ENCODE peak calls at places on chromosomes 16 and 17, in eight cellular contexts. One of them, this sample, is unnamed.

GRCh38 chr17:65268832-65269231 is 131.7 kb downstream of the RGS9 start:
- DNase-seq in stimulated activated CD4-positive, alpha-beta T cell treated with anti-CD3 and anti-CD28 coated beads, Interleukin-2, amount 100 ng/mL, for 24 hours: no peak
- DNase-seq in EH: peak
- DNase-seq in psoas muscle: no peak
- DNase-seq in GM12891: no peak
- DNase-seq in NCI-H510A treated with DMSO at 0.1 percent for 48 hours: no peak
- DNase-seq in stimulated activated CD8-positive, alpha-beta memory T cell treated with anti-CD3 and anti-CD28 coated beads, Interleukin-4, amount 100 ng/mL, for 1 hour: no peak
- DNase-seq in neuronal stem cell: no peak
- DNase-seq in this sample: no peak

GRCh38 chr16:16861546-16861945 is 482.6 kb downstream of the NPIPA7 start:
- DNase-seq in neuronal stem cell: peak
- DNase-seq in NCI-H510A treated with DMSO at 0.1 percent for 48 hours: peak
- DNase-seq in psoas muscle: peak
- DNase-seq in stimulated activated CD8-positive, alpha-beta memory T cell treated with anti-CD3 and anti-CD28 coated beads, Interleukin-4, amount 100 ng/mL, for 1 hour: no peak
- DNase-seq in stimulated activated CD4-positive, alpha-beta T cell treated with anti-CD3 and anti-CD28 coated beads, Interleukin-2, amount 100 ng/mL, for 24 hours: peak
- DNase-seq in EH: peak
- DNase-seq in GM12891: peak
- DNase-seq in this sample: peak

GRCh38 chr17:81429353-81429774 is 34.1 kb downstream of the BAHCC1 start:
- DNase-seq in GM12891: no peak
- DNase-seq in EH: peak
- DNase-seq in psoas muscle: peak
- DNase-seq in neuronal stem cell: no peak
- DNase-seq in stimulated activated CD8-positive, alpha-beta memory T cell treated with anti-CD3 and anti-CD28 coated beads, Interleukin-4, amount 100 ng/mL, for 1 hour: no peak
- DNase-seq in stimulated activated CD4-positive, alpha-beta T cell treated with anti-CD3 and anti-CD28 coated beads, Interleukin-2, amount 100 ng/mL, for 24 hours: no peak
- DNase-seq in NCI-H510A treated with DMSO at 0.1 percent for 48 hours: no peak
- DNase-seq in this sample: no peak

GRCh38 chr16:31477220-31478216 is 5.4 kb upstream of the SLC5A2 start:
- DNase-seq in NCI-H510A treated with DMSO at 0.1 percent for 48 hours: peak
- DNase-seq in EH: no peak
- DNase-seq in stimulated activated CD8-positive, alpha-beta memory T cell treated with anti-CD3 and anti-CD28 coated beads, Interleukin-4, amount 100 ng/mL, for 1 hour: no peak
- DNase-seq in neuronal stem cell: no peak
- DNase-seq in stimulated activated CD4-positive, alpha-beta T cell treated with anti-CD3 and anti-CD28 coated beads, Interleukin-2, amount 100 ng/mL, for 24 hours: peak
- DNase-seq in psoas muscle: no peak
- DNase-seq in GM12891: peak
- DNase-seq in this sample: peak

GRCh38 chr16:80367037-80367658 is 173.6 kb upstream of the DYNLRB2 start:
- DNase-seq in stimulated activated CD4-positive, alpha-beta T cell treated with anti-CD3 and anti-CD28 coated beads, Interleukin-2, amount 100 ng/mL, for 24 hours: no peak
- DNase-seq in EH: no peak
- DNase-seq in stimulated activated CD8-positive, alpha-beta memory T cell treated with anti-CD3 and anti-CD28 coated beads, Interleukin-4, amount 100 ng/mL, for 1 hour: no peak
- DNase-seq in NCI-H510A treated with DMSO at 0.1 percent for 48 hours: no peak
- DNase-seq in GM12891: no peak
- DNase-seq in neuronal stem cell: no peak
- DNase-seq in psoas muscle: no peak
- DNase-seq in this sample: no peak

GRCh38 chr16:68077866-68078725 is 7.1 kb upstream of the NFATC3 start:
- DNase-seq in neuronal stem cell: no peak
- DNase-seq in EH: no peak
- DNase-seq in NCI-H510A treated with DMSO at 0.1 percent for 48 hours: no peak
- DNase-seq in stimulated activated CD4-positive, alpha-beta T cell treated with anti-CD3 and anti-CD28 coated beads, Interleukin-2, amount 100 ng/mL, for 24 hours: no peak
- DNase-seq in GM12891: no peak
- DNase-seq in stimulated activated CD8-positive, alpha-beta memory T cell treated with anti-CD3 and anti-CD28 coated beads, Interleukin-4, amount 100 ng/mL, for 1 hour: no peak
- DNase-seq in psoas muscle: no peak
- DNase-seq in this sample: no peak

GRCh38 chr17:83194189-83194565 is 114.8 kb downstream of the METRNL start:
- DNase-seq in psoas muscle: peak
- DNase-seq in GM12891: no peak
- DNase-seq in EH: no peak
- DNase-seq in neuronal stem cell: no peak
- DNase-seq in stimulated activated CD8-positive, alpha-beta memory T cell treated with anti-CD3 and anti-CD28 coated beads, Interleukin-4, amount 100 ng/mL, for 1 hour: no peak
- DNase-seq in NCI-H510A treated with DMSO at 0.1 percent for 48 hours: no peak
- DNase-seq in stimulated activated CD4-positive, alpha-beta T cell treated with anti-CD3 and anti-CD28 coated beads, Interleukin-2, amount 100 ng/mL, for 24 hours: no peak
- DNase-seq in this sample: no peak

GRCh38 chr17:43024407-43025289 is at the start of gene RND2:
- DNase-seq in stimulated activated CD4-positive, alpha-beta T cell treated with anti-CD3 and anti-CD28 coated beads, Interleukin-2, amount 100 ng/mL, for 24 hours: peak
- DNase-seq in neuronal stem cell: peak
- DNase-seq in NCI-H510A treated with DMSO at 0.1 percent for 48 hours: peak
- DNase-seq in GM12891: peak
- DNase-seq in EH: peak
- DNase-seq in stimulated activated CD8-positive, alpha-beta memory T cell treated with anti-CD3 and anti-CD28 coated beads, Interleukin-4, amount 100 ng/mL, for 1 hour: peak
- DNase-seq in psoas muscle: peak
- DNase-seq in this sample: peak

GRCh38 chr16:27445502-27446175 is 43.7 kb downstream of the IL21R start:
- DNase-seq in GM12891: no peak
- DNase-seq in EH: no peak
- DNase-seq in stimulated activated CD8-positive, alpha-beta memory T cell treated with anti-CD3 and anti-CD28 coated beads, Interleukin-4, amount 100 ng/mL, for 1 hour: no peak
- DNase-seq in psoas muscle: no peak
- DNase-seq in NCI-H510A treated with DMSO at 0.1 percent for 48 hours: no peak
- DNase-seq in stimulated activated CD4-positive, alpha-beta T cell treated with anti-CD3 and anti-CD28 coated beads, Interleukin-2, amount 100 ng/mL, for 24 hours: no peak
- DNase-seq in neuronal stem cell: no peak
- DNase-seq in this sample: no peak

GRCh38 chr17:67322039-67322787 is 44.2 kb downstream of the PSMD12 start:
- DNase-seq in neuronal stem cell: peak
- DNase-seq in psoas muscle: no peak
- DNase-seq in EH: no peak
- DNase-seq in stimulated activated CD4-positive, alpha-beta T cell treated with anti-CD3 and anti-CD28 coated beads, Interleukin-2, amount 100 ng/mL, for 24 hours: no peak
- DNase-seq in GM12891: no peak
- DNase-seq in stimulated activated CD8-positive, alpha-beta memory T cell treated with anti-CD3 and anti-CD28 coated beads, Interleukin-4, amount 100 ng/mL, for 1 hour: no peak
- DNase-seq in NCI-H510A treated with DMSO at 0.1 percent for 48 hours: peak
- DNase-seq in this sample: peak

GRCh38 chr16:89119661-89120141 is 26.0 kb downstream of the ACSF3 start:
- DNase-seq in GM12891: no peak
- DNase-seq in psoas muscle: peak
- DNase-seq in EH: no peak
- DNase-seq in stimulated activated CD4-positive, alpha-beta T cell treated with anti-CD3 and anti-CD28 coated beads, Interleukin-2, amount 100 ng/mL, for 24 hours: no peak
- DNase-seq in NCI-H510A treated with DMSO at 0.1 percent for 48 hours: no peak
- DNase-seq in neuronal stem cell: no peak
- DNase-seq in stimulated activated CD8-positive, alpha-beta memory T cell treated with anti-CD3 and anti-CD28 coated beads, Interleukin-4, amount 100 ng/mL, for 1 hour: no peak
- DNase-seq in this sample: no peak